ENCODE peak calls at places on chromosomes 2 and 18, in ten cellular contexts. T is GM12865; O is RWPE2; M is thoracic aorta; B is testis; L is CD8-positive, alpha-beta T cell; A is fibroblast of lung; D is keratinocyte; X is left lung; G is fibroblast of pulmonary artery. F is an unnamed sample.

GRCh38 chr2:68167186-68167585 is 9.5 kb downstream of the PNO1 start:
- DNase-seq in T (no peak), O (no peak), M (no peak), B (no peak), L (no peak), A (no peak), D (no peak), X (no peak), G (peak; percentile 42), F (peak; percentile 34)

GRCh38 chr2:238921681-238922319 is 73.9 kb downstream of the TWIST2 start:
- DNase-seq in T (no peak), O (peak; percentile 40), M (no peak), B (no peak), L (no peak), A (no peak), D (no peak), X (peak; percentile 15), G (no peak), F (no peak)

GRCh38 chr2:145203931-145204330 is 684.0 kb upstream of the ZEB2 start:
- DNase-seq in T (no peak), O (no peak), M (no peak), B (no peak), L (no peak), A (no peak), D (no peak), X (no peak), G (no peak), F (no peak)

GRCh38 chr2:213199871-213200270 is 48.5 kb upstream of the IKZF2 start:
- DNase-seq in T (no peak), O (no peak), M (no peak), B (no peak), L (no peak), A (peak; percentile 79), D (no peak), X (no peak), G (peak; percentile 63), F (peak; percentile 49)

GRCh38 chr2:105934467-105934866 is 189.8 kb downstream of the NCK2 start:
- DNase-seq in T (no peak), O (no peak), M (no peak), B (no peak), L (peak; percentile 43), A (no peak), D (no peak), X (no peak), G (no peak), F (no peak)

GRCh38 chr2:20012282-20013060 is at the start of gene MATN3:
- DNase-seq in T (no peak), O (no peak), M (no peak), B (peak; percentile 31), L (no peak), A (peak; percentile 20), D (no peak), X (peak; percentile 48), G (peak; percentile 38), F (peak; percentile 53)

GRCh38 chr2:184611221-184612085 is 13.1 kb downstream of the ZNF804A start:
- DNase-seq in T (peak; percentile 12), O (no peak), M (no peak), B (no peak), L (no peak), A (peak; percentile 62), D (peak; percentile 7), X (no peak), G (peak; percentile 63), F (peak; percentile 27)

GRCh38 chr2:41937921-41938708 is 109.7 kb upstream of the PKDCC start:
- DNase-seq in T (no peak), O (no peak), M (no peak), B (peak; percentile 49), L (no peak), A (no peak), D (no peak), X (no peak), G (peak; percentile 62), F (no peak)

GRCh38 chr2:159807183-159808037 is 9.4 kb upstream of the CD302 start:
- DNase-seq in T (peak; percentile 47), O (no peak), M (no peak), B (peak; percentile 63), L (no peak), A (peak; percentile 61), D (peak; percentile 13), X (no peak), G (peak; percentile 76), F (peak; percentile 45)

GRCh38 chr2:148885988-148886387 is 11.0 kb downstream of the KIF5C start:
- DNase-seq in T (no peak), O (no peak), M (no peak), B (no peak), L (no peak), A (no peak), D (no peak), X (no peak), G (no peak), F (no peak)

GRCh38 chr2:148885209-148885608 is 10.2 kb downstream of the KIF5C start:
- DNase-seq in T (no peak), O (no peak), M (no peak), B (no peak), L (no peak), A (no peak), D (no peak), X (no peak), G (no peak), F (no peak)

GRCh38 chr2:148887349-148888002 is 12.4 kb downstream of the KIF5C start:
- DNase-seq in T (no peak), O (no peak), M (no peak), B (no peak), L (no peak), A (no peak), D (no peak), X (no peak), G (no peak), F (no peak)

GRCh38 chr2:148893906-148894305 is 18.9 kb downstream of the KIF5C start:
- DNase-seq in T (no peak), O (no peak), M (no peak), B (no peak), L (no peak), A (no peak), D (no peak), X (no peak), G (no peak), F (no peak)

DNA sequence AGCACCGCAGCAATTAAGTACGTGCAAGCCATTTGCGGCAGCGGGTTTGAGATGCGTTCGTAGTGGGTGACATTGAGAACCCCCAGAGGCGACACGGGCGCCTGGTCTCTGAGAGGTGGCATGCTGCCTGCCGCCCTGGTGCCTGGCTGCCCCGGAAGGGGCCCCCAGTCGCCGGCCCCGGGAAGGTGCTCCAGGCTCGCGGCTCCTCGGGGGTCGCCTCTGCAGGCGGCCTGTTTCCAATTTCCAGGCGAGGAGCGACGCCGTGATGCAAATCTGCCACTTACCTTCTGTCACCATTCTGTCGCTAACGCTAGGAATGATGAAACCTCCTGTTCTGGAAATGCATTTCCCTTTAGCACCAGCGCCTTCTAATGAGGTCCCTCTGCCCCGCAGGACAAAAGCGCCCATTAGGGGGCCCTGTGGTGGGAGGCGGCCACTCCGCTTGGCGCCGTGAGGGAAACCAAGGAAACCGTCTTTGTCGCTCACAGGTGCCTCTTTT is 13.0 kb downstream of the KIF5C start:
- DNase-seq in T (no peak), O (no peak), M (no peak), B (no peak), L (no peak), A (no peak), D (no peak), X (no peak), G (no peak), F (no peak)
- TF ChIP-seq CTCF in T (no peak), O (no peak), M (no peak), B (no peak), L (no peak), A (no peak), D (no peak), X (no peak), G (no peak), F (no peak)

GRCh38 chr18:13614318-13614643 is 112.1 kb downstream of the FAM210A start:
- DNase-seq in T (peak; percentile 58), O (no peak), M (no peak), B (no peak), L (no peak), A (no peak), D (no peak), X (no peak), G (no peak), F (no peak)

GRCh38 chr18:13613099-13613498 is 113.3 kb downstream of the FAM210A start:
- DNase-seq in T (peak; percentile 14), O (no peak), M (no peak), B (no peak), L (no peak), A (no peak), D (no peak), X (no peak), G (no peak), F (no peak)

GRCh38 chr18:13612111-13612997 is 114.0 kb downstream of the FAM210A start:
- DNase-seq in T (peak; percentile 96), O (no peak), M (no peak), B (peak; percentile 23), L (peak; percentile 93), A (no peak), D (no peak), X (no peak), G (no peak), F (no peak)

GRCh38 chr18:13614701-13615288 is 111.6 kb downstream of the FAM210A start:
- DNase-seq in T (peak; percentile 56), O (no peak), M (no peak), B (no peak), L (peak; percentile 68), A (no peak), D (no peak), X (no peak), G (no peak), F (no peak)

GRCh38 chr18:13613591-13614317 is 112.6 kb downstream of the FAM210A start:
- DNase-seq in T (peak; percentile 48), O (no peak), M (no peak), B (peak; percentile 2), L (no peak), A (no peak), D (no peak), X (no peak), G (no peak), F (no peak)
- H3K4me3 ChIP-seq in T (peak overlapping the region; percentile 51), O (no peak overlapping the region), M (no peak overlapping the region), B (no peak overlapping the region), L (no peak overlapping the region), A (no peak overlapping the region), D (no peak overlapping the region), X (no peak overlapping the region), G (no peak overlapping the region), F (no peak overlapping the region)

DNA sequence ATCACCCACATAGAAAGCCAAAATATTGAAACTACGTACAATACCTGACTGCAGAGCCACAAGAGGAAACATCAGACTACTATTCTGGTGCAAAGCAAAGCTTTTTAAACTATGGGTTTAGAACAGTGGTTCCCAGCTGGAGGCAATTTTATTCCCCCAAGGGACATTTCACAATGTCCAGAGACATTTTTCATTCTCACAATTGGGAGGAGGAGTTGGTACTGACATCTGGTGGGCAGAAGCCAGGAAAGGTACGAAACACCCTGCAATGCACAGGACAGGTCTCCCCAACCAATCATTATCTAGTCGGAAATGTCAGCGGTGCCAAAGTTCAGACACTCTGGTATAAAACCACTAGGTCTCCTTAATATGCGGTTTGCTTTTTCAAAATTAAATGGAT is 88.4 kb upstream of the ARL5A start:
- DNase-seq in T (no peak), O (no peak), M (no peak), B (no peak), L (no peak), A (no peak), D (no peak), X (no peak), G (no peak), F (no peak)
- TF ChIP-seq CTCF in T (no peak), O (no peak), M (no peak), B (no peak), L (no peak), A (no peak), D (no peak), X (no peak), G (no peak), F (no peak)

GRCh38 chr18:7897119-7897518 is 330.0 kb downstream of the PTPRM start:
- DNase-seq in T (no peak), O (no peak), M (no peak), B (no peak), L (no peak), A (no peak), D (no peak), X (no peak), G (peak; percentile 55), F (peak; percentile 52)
- H3K4me3 ChIP-seq in T (no peak overlapping the region), O (no peak overlapping the region), M (peak overlapping the region; percentile 22), B (no peak overlapping the region), L (no peak overlapping the region), A (no peak overlapping the region), D (no peak overlapping the region), X (no peak overlapping the region), G (no peak overlapping the region), F (no peak overlapping the region)